ENCODE peak calls at places on chromosomes 6 and 20, in five cellular contexts. One of them, this sample, is unnamed.

GRCh38 chr20:53914091-53914860 is 156.1 kb downstream of the BCAS1 start:
- DNase-seq in T follicular helper cell: no peak
- DNase-seq in GM12892: no peak
- DNase-seq in NCI-H187 treated with DMSO at 0.1 percent for 48 hours: no peak
- DNase-seq in psoas muscle: no peak
- DNase-seq in this sample: no peak

GRCh38 chr6:1952726-1953360 is 292.6 kb downstream of the GMDS start:
- DNase-seq in NCI-H187 treated with DMSO at 0.1 percent for 48 hours: no peak
- DNase-seq in GM12892: no peak
- DNase-seq in psoas muscle: no peak
- DNase-seq in T follicular helper cell: no peak
- DNase-seq in this sample: no peak

GRCh38 chr20:63085087-63085861 is 78.5 kb upstream of the BHLHE23 start:
- DNase-seq in NCI-H187 treated with DMSO at 0.1 percent for 48 hours: no peak
- DNase-seq in psoas muscle: peak; percentile 6
- DNase-seq in T follicular helper cell: no peak
- DNase-seq in GM12892: no peak
- DNase-seq in this sample: no peak

GRCh38 chr6:132228894-132229293 is 172.4 kb downstream of the MOXD1 start:
- DNase-seq in T follicular helper cell: no peak
- DNase-seq in psoas muscle: no peak
- DNase-seq in NCI-H187 treated with DMSO at 0.1 percent for 48 hours: no peak
- DNase-seq in GM12892: no peak
- DNase-seq in this sample: no peak

GRCh38 chr6:187252-187840 is 104.9 kb upstream of the DUSP22 start:
- DNase-seq in GM12892: no peak
- DNase-seq in NCI-H187 treated with DMSO at 0.1 percent for 48 hours: no peak
- DNase-seq in T follicular helper cell: no peak
- DNase-seq in psoas muscle: no peak
- DNase-seq in this sample: no peak

GRCh38 chr20:45104786-45105185 is 3.9 kb upstream of the KCNS1 start:
- DNase-seq in T follicular helper cell: no peak
- DNase-seq in psoas muscle: no peak
- DNase-seq in NCI-H187 treated with DMSO at 0.1 percent for 48 hours: no peak
- DNase-seq in GM12892: no peak
- DNase-seq in this sample: no peak

GRCh38 chr20:1632228-1632577 is 12.4 kb upstream of the SIRPB1 start:
- DNase-seq in psoas muscle: no peak
- DNase-seq in NCI-H187 treated with DMSO at 0.1 percent for 48 hours: no peak
- DNase-seq in GM12892: no peak
- DNase-seq in T follicular helper cell: no peak
- DNase-seq in this sample: no peak

GRCh38 chr6:147935656-147936055 is 407.0 kb upstream of the SASH1 start:
- DNase-seq in psoas muscle: no peak
- DNase-seq in GM12892: no peak
- DNase-seq in NCI-H187 treated with DMSO at 0.1 percent for 48 hours: no peak
- DNase-seq in T follicular helper cell: no peak
- DNase-seq in this sample: no peak

GRCh38 chr6:157561037-157561790 is 180.2 kb downstream of the ZDHHC14 start:
- DNase-seq in T follicular helper cell: no peak
- DNase-seq in NCI-H187 treated with DMSO at 0.1 percent for 48 hours: peak; percentile 5
- DNase-seq in psoas muscle: no peak
- DNase-seq in GM12892: no peak
- DNase-seq in this sample: peak; percentile 57

GRCh38 chr6:110178626-110179405 is 654 bp downstream of the WASF1 start:
- DNase-seq in GM12892: no peak
- DNase-seq in T follicular helper cell: peak; percentile 49
- DNase-seq in psoas muscle: peak; percentile 34
- DNase-seq in NCI-H187 treated with DMSO at 0.1 percent for 48 hours: peak; percentile 74
- DNase-seq in this sample: peak; percentile 29

GRCh38 chr6:168626046-168626445 is 185.1 kb downstream of the SMOC2 start:
- DNase-seq in GM12892: no peak
- DNase-seq in T follicular helper cell: no peak
- DNase-seq in NCI-H187 treated with DMSO at 0.1 percent for 48 hours: no peak
- DNase-seq in psoas muscle: no peak
- DNase-seq in this sample: no peak

GRCh38 chr20:6767536-6768227 is at the start of gene BMP2:
- DNase-seq in GM12892: peak; percentile 30
- DNase-seq in psoas muscle: peak; percentile 60
- DNase-seq in T follicular helper cell: no peak
- DNase-seq in NCI-H187 treated with DMSO at 0.1 percent for 48 hours: no peak
- DNase-seq in this sample: no peak

GRCh38 chr20:50346372-50347347 is 156.0 kb downstream of the CEBPB start:
- DNase-seq in NCI-H187 treated with DMSO at 0.1 percent for 48 hours: no peak
- DNase-seq in psoas muscle: peak; percentile 85
- DNase-seq in T follicular helper cell: no peak
- DNase-seq in GM12892: no peak
- DNase-seq in this sample: no peak

GRCh38 chr20:12575352-12576095 is 433.2 kb upstream of the SPTLC3 start:
- DNase-seq in NCI-H187 treated with DMSO at 0.1 percent for 48 hours: no peak
- DNase-seq in GM12892: no peak
- DNase-seq in T follicular helper cell: no peak
- DNase-seq in psoas muscle: peak; percentile 15
- DNase-seq in this sample: no peak

GRCh38 chr6:41451039-41451438 is 95.1 kb upstream of the FOXP4 start:
- DNase-seq in GM12892: no peak
- DNase-seq in T follicular helper cell: no peak
- DNase-seq in NCI-H187 treated with DMSO at 0.1 percent for 48 hours: no peak
- DNase-seq in psoas muscle: no peak
- DNase-seq in this sample: no peak

GRCh38 chr20:38893485-38894090 is 32.6 kb upstream of the FAM83D start:
- DNase-seq in psoas muscle: peak; percentile 44
- DNase-seq in GM12892: peak; percentile 86
- DNase-seq in NCI-H187 treated with DMSO at 0.1 percent for 48 hours: no peak
- DNase-seq in T follicular helper cell: peak; percentile 74
- DNase-seq in this sample: peak; percentile 64

GRCh38 chr6:24827970-24828369 is 29.3 kb upstream of the ARMH2 start:
- DNase-seq in psoas muscle: no peak
- DNase-seq in GM12892: no peak
- DNase-seq in T follicular helper cell: no peak
- DNase-seq in NCI-H187 treated with DMSO at 0.1 percent for 48 hours: no peak
- DNase-seq in this sample: no peak

GRCh38 chr6:72032056-72032455 is 145.7 kb downstream of the RIMS1 start:
- DNase-seq in T follicular helper cell: no peak
- DNase-seq in GM12892: no peak
- DNase-seq in NCI-H187 treated with DMSO at 0.1 percent for 48 hours: no peak
- DNase-seq in psoas muscle: no peak
- DNase-seq in this sample: no peak

GRCh38 chr20:47464380-47465101 is 37.1 kb upstream of the NCOA3 start:
- DNase-seq in psoas muscle: peak; percentile 60
- DNase-seq in NCI-H187 treated with DMSO at 0.1 percent for 48 hours: no peak
- DNase-seq in T follicular helper cell: no peak
- DNase-seq in GM12892: no peak
- DNase-seq in this sample: no peak

GRCh38 chr20:11847827-11848226 is 69.9 kb upstream of the BTBD3 start:
- DNase-seq in T follicular helper cell: no peak
- DNase-seq in NCI-H187 treated with DMSO at 0.1 percent for 48 hours: no peak
- DNase-seq in GM12892: no peak
- DNase-seq in psoas muscle: no peak
- DNase-seq in this sample: no peak

This sample was measured in substantia nigra.